ENCODE peak calls at places on chromosomes 13 and 19, in four cellular contexts. D, U, I and W are unnamed samples.

GRCh38 chr13:30112602-30113435 is 194.5 kb downstream of the KATNAL1 start:
- DNase-seq in U (peak), I (peak), D (peak), W (peak)

GRCh38 chr13:23570099-23570926 is at the start of gene TNFRSF19:
- DNase-seq in I (no peak), D (peak), U (no peak), W (no peak)

GRCh38 chr19:43774103-43774939 is 6.5 kb downstream of the KCNN4 start:
- DNase-seq in U (no peak), D (peak), I (peak), W (no peak)

GRCh38 chr19:40159744-40160143 is 31.5 kb upstream of the MAP3K10 start:
- DNase-seq in D (no peak), U (no peak), I (no peak), W (no peak)

GRCh38 chr19:35462476-35462953 is 14.5 kb downstream of the FFAR2 start:
- DNase-seq in D (no peak), I (no peak), U (peak), W (no peak)

GRCh38 chr19:23391239-23391638 is 4.0 kb downstream of the ZNF91 start:
- DNase-seq in I (no peak), D (no peak), U (no peak), W (no peak)

GRCh38 chr19:6970021-6970420 is 51.2 kb downstream of the MBD3L2B start:
- DNase-seq in I (no peak), D (no peak), U (no peak), W (no peak)

GRCh38 chr19:4722671-4723464 is 774 bp downstream of the DPP9 start:
- DNase-seq in D (peak), U (no peak), I (no peak), W (no peak)

GRCh38 chr19:51024924-51025323 is 1.5 kb downstream of the KLK11 start:
- DNase-seq in U (no peak), D (no peak), I (no peak), W (no peak)

DNA sequence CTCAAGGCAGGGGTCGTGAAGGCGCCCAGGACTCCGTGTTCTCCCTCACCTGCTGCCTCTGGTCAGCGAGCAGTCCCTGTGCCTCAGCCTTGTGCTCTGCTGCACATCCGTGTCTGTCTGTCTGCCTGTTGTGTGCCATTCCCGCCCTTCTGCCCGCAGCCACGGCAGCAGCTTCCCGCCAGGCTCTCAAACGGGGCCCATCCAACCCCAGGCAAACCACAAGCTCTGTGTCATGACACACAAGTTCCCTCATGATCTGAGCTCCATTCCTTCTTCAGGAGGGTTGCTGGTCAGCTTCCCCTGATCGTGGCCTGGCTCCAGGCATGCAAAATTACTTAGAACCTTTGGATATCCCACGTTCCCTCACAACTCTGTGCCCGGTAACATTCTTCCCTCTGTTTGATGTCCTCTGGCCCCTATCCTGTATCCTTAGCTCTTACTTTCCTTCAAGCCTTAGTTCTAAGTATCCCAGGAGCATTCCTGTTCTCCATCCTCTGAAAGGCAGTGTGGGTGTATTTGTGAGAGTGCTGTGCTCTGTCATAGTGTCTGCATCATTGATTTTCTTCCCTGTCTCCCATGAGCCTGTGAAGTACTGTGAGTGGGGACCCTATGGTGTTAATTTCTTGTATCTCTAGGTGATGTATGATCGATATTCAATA is 3.2 kb downstream of the GPR183 start:
- DNase-seq in I (no peak), U (peak), D (no peak), W (no peak)
- H3K27ac ChIP-seq in I (no peak), U (peak), D (no peak), W (no peak)

GRCh38 chr13:76455960-76456359 is 430.2 kb downstream of the KCTD12 start:
- DNase-seq in I (no peak), U (no peak), D (no peak), W (no peak)

DNA sequence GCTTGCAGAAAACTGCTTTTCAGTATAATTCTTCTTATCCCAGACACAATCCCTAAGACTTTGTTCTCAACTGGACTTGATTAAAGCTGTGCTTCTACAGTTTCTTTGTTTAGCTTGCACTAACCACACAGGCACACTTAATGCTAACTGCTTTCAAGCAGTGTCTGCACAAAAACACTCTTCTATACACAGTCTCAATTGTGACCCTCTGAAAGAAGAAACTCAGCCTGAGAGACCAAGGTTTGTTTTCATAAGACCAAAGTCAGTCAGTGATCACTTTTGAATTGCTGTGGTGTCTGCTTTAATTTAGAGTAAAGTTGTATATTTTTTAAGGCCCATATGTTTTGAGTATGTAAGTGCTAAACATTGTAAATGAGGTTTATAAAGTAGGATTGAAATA is 431.2 kb downstream of the KCTD12 start:
- DNase-seq in D (no peak), I (no peak), U (no peak), W (no peak)
- H3K27ac ChIP-seq in D (no peak), I (no peak), U (no peak), W (no peak)

GRCh38 chr19:17519967-17520366 is 8.5 kb downstream of the PGLS start:
- DNase-seq in D (no peak), I (no peak), U (no peak), W (no peak)

GRCh38 chr19:17525141-17525540 is 13.7 kb downstream of the PGLS start:
- DNase-seq in I (no peak), D (no peak), U (no peak), W (no peak)

GRCh38 chr19:17520865-17521264 is 9.4 kb downstream of the PGLS start:
- DNase-seq in D (no peak), U (no peak), I (no peak), W (no peak)

GRCh38 chr19:17524651-17525050 is 13.2 kb downstream of the PGLS start:
- DNase-seq in D (no peak), U (no peak), I (no peak), W (no peak)

DNA sequence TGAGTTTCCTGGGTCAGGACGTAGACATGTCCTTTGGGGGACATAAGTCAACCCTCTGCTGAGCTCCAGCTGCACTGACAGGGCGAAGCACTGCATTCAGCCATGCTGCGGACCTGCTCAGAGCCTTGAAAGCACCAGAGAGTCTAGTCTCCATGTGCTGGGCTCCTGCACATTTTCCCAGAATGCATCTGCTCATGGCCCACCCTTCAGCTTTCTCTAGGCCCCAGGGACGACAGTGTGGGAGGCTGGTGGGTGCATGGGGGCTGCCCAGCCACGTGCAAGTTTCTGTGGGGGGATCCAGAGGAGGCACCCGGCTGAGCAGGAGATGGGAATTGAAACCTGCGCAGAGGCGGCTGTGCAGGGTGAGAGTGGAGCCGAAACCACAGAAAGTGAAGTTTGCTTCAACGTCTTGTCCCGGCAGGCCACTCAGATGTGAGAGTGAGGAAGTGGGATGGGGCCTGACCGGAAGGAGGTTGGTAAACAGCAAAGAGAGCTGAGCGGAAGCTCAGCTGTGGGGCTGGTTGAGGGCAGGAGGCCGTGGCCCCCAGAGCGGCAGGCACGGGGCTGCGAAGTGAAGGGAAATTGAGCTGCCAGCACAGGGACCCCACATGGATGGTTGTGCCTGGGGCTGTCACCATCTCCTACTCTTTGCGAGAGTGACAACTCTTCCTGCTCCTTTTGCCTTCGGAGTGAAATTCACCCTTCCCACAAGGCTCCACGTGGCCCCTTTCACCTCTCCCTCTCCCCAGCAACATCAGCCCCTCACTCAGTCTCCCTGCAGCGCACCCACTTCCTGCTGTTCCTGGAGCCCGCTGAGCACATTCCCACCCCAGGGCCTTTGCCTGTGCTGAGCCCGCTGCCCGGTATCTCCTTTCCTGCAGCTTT is 11.8 kb downstream of the PGLS start:
- DNase-seq in I (no peak), U (peak), D (peak), W (no peak)
- H3K27ac ChIP-seq in I (no peak), U (no peak), D (peak), W (no peak)

GRCh38 chr19:3697094-3697493 is 3.2 kb downstream of the PIP5K1C start:
- DNase-seq in D (no peak), I (no peak), U (peak), W (no peak)

GRCh38 chr19:3696660-3696995 is 3.6 kb downstream of the PIP5K1C start:
- DNase-seq in I (no peak), D (no peak), U (peak), W (no peak)

GRCh38 chr19:3698386-3698950 is 1.8 kb downstream of the PIP5K1C start:
- DNase-seq in I (no peak), U (no peak), D (no peak), W (no peak)

GRCh38 chr19:3699071-3699740 is 1.1 kb downstream of the PIP5K1C start:
- DNase-seq in I (no peak), U (no peak), D (peak), W (no peak)

GRCh38 chr19:3697671-3698385 is 2.4 kb downstream of the PIP5K1C start:
- DNase-seq in I (no peak), D (no peak), U (peak), W (no peak)
- H3K27ac ChIP-seq in I (no peak), D (no peak), U (no peak), W (no peak)

GRCh38 chr19:10784257-10784656 is 51.8 kb downstream of the TMED1 start:
- DNase-seq in D (peak), I (no peak), U (no peak), W (no peak)

GRCh38 chr19:10776900-10777650 is 58.9 kb downstream of the TMED1 start:
- DNase-seq in I (no peak), D (no peak), U (no peak), W (no peak)

GRCh38 chr19:10788146-10788545 is 47.9 kb downstream of the TMED1 start:
- DNase-seq in D (no peak), U (no peak), I (no peak), W (no peak)

GRCh38 chr19:10780368-10780767 is 55.6 kb downstream of the TMED1 start:
- DNase-seq in U (no peak), I (no peak), D (peak), W (no peak)

GRCh38 chr19:10782795-10783194 is 53.2 kb downstream of the TMED1 start:
- DNase-seq in I (no peak), D (peak), U (no peak), W (no peak)
- H3K27ac ChIP-seq in I (no peak), D (peak), U (no peak), W (no peak)

GRCh38 chr13:102359264-102359663 is 42.6 kb downstream of the FGF14 start:
- DNase-seq in D (no peak), I (no peak), U (no peak), W (no peak)
- H3K27ac ChIP-seq in D (no peak), I (no peak), U (no peak), W (no peak)

GRCh38 chr13:40665754-40666057 is 735 bp downstream of the FOXO1 start:
- DNase-seq in U (peak), I (no peak), D (no peak), W (no peak)
- H3K27ac ChIP-seq in U (peak), I (no peak), D (peak), W (no peak)

DNA sequence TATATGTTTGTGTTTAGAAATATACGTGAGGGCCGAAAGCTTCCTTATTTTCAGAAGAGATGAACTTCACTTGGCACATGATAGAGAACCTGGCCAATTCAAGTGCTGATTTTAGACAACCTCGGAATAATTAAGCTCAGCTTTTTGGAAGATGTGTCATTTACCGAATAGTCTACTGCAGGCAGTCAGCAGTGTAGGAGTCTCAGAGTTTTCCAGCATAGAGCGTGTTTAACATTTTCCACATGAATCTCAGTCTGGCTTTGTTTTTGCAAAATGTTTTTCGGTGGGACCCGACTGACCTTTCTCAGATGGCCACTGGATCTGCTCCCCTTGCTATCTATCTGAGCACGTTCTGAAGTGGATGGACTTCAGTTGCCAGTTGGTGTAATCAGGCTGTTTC is 4.7 kb downstream of the RNASEH2B start:
- DNase-seq in D (no peak), I (no peak), U (no peak), W (no peak)
- H3K27ac ChIP-seq in D (peak), I (no peak), U (no peak), W (no peak)

GRCh38 chr13:55359067-55359466 is 1781.7 kb upstream of the PRR20A start:
- DNase-seq in D (no peak), I (no peak), U (no peak), W (no peak)
- H3K27ac ChIP-seq in D (no peak), I (no peak), U (no peak), W (no peak)

GRCh38 chr19:8580710-8581281 is 3.6 kb upstream of the MYO1F start:
- DNase-seq in U (peak), I (peak), D (peak), W (no peak)
- H3K27ac ChIP-seq in U (no peak), I (no peak), D (no peak), W (no peak)